ENCODE peak calls at places on chromosomes 3 and 15, in nine cellular contexts. One of them, this sample, is unnamed.
A peak's percentile ranks its signal among the peaks of the same experiment; 100 is the strongest.

GRCh38 chr3:8589880-8590556 is 54.6 kb downstream of the SSUH2 start:
- DNase-seq in A549: no peak
- DNase-seq in SK-N-SH: no peak
- DNase-seq in dorsolateral prefrontal cortex: no peak
- DNase-seq in astrocyte of the cerebellum: peak; percentile 86
- DNase-seq in choroid plexus epithelial cell: peak; percentile 74
- DNase-seq in GM12865: no peak
- DNase-seq in HepG2: no peak
- DNase-seq in GM06990: no peak
- DNase-seq in this sample: no peak

GRCh38 chr3:10263549-10264363 is 15.5 kb downstream of the TATDN2 start:
- DNase-seq in A549: peak; percentile 58
- DNase-seq in SK-N-SH: peak; percentile 75
- DNase-seq in dorsolateral prefrontal cortex: no peak
- DNase-seq in astrocyte of the cerebellum: no peak
- DNase-seq in choroid plexus epithelial cell: peak; percentile 78
- DNase-seq in GM12865: peak; percentile 45
- DNase-seq in HepG2: no peak
- DNase-seq in GM06990: peak; percentile 24
- DNase-seq in this sample: no peak

GRCh38 chr3:126019683-126020082 is 50.7 kb downstream of the ROPN1B start:
- DNase-seq in A549: no peak
- DNase-seq in SK-N-SH: no peak
- DNase-seq in dorsolateral prefrontal cortex: no peak
- DNase-seq in astrocyte of the cerebellum: no peak
- DNase-seq in choroid plexus epithelial cell: no peak
- DNase-seq in GM12865: no peak
- DNase-seq in HepG2: no peak
- DNase-seq in GM06990: no peak
- DNase-seq in this sample: no peak

GRCh38 chr3:78606756-78607155 is 1161.0 kb downstream of the ROBO1 start:
- DNase-seq in A549: no peak
- DNase-seq in SK-N-SH: no peak
- DNase-seq in dorsolateral prefrontal cortex: no peak
- DNase-seq in astrocyte of the cerebellum: no peak
- DNase-seq in choroid plexus epithelial cell: no peak
- DNase-seq in GM12865: no peak
- DNase-seq in HepG2: no peak
- DNase-seq in GM06990: no peak
- DNase-seq in this sample: no peak

GRCh38 chr3:23455084-23455483 is 252.0 kb downstream of the UBE2E2 start:
- DNase-seq in A549: no peak
- DNase-seq in SK-N-SH: no peak
- DNase-seq in dorsolateral prefrontal cortex: no peak
- DNase-seq in astrocyte of the cerebellum: peak; percentile 80
- DNase-seq in choroid plexus epithelial cell: peak; percentile 86
- DNase-seq in GM12865: no peak
- DNase-seq in HepG2: no peak
- DNase-seq in GM06990: no peak
- DNase-seq in this sample: no peak

GRCh38 chr3:114379266-114379665 is 85.4 kb downstream of the TIGIT start:
- DNase-seq in A549: no peak
- DNase-seq in SK-N-SH: no peak
- DNase-seq in dorsolateral prefrontal cortex: no peak
- DNase-seq in astrocyte of the cerebellum: no peak
- DNase-seq in choroid plexus epithelial cell: no peak
- DNase-seq in GM12865: no peak
- DNase-seq in HepG2: no peak
- DNase-seq in GM06990: no peak
- DNase-seq in this sample: no peak

GRCh38 chr15:96657096-96657495 is 326.6 kb downstream of the NR2F2 start:
- DNase-seq in A549: no peak
- DNase-seq in SK-N-SH: no peak
- DNase-seq in dorsolateral prefrontal cortex: no peak
- DNase-seq in astrocyte of the cerebellum: no peak
- DNase-seq in choroid plexus epithelial cell: peak; percentile 2
- DNase-seq in GM12865: no peak
- DNase-seq in HepG2: no peak
- DNase-seq in GM06990: no peak
- DNase-seq in this sample: no peak

GRCh38 chr3:8793242-8793641 is 23.8 kb upstream of the OXTR start:
- DNase-seq in A549: peak; percentile 73
- DNase-seq in SK-N-SH: peak; percentile 74
- DNase-seq in dorsolateral prefrontal cortex: no peak
- DNase-seq in astrocyte of the cerebellum: no peak
- DNase-seq in choroid plexus epithelial cell: peak; percentile 48
- DNase-seq in GM12865: no peak
- DNase-seq in HepG2: no peak
- DNase-seq in GM06990: no peak
- DNase-seq in this sample: no peak

GRCh38 chr3:111859974-111860859 is 1.2 kb downstream of the PHLDB2 start:
- DNase-seq in A549: peak; percentile 90
- DNase-seq in SK-N-SH: peak; percentile 69
- DNase-seq in dorsolateral prefrontal cortex: peak; percentile 45
- DNase-seq in astrocyte of the cerebellum: peak; percentile 92
- DNase-seq in choroid plexus epithelial cell: peak; percentile 94
- DNase-seq in GM12865: peak; percentile 82
- DNase-seq in HepG2: peak; percentile 71
- DNase-seq in GM06990: peak; percentile 57
- DNase-seq in this sample: peak; percentile 76

GRCh38 chr15:47616876-47617275 is 100.4 kb upstream of the SEMA6D start:
- DNase-seq in A549: no peak
- DNase-seq in SK-N-SH: no peak
- DNase-seq in dorsolateral prefrontal cortex: no peak
- DNase-seq in astrocyte of the cerebellum: no peak
- DNase-seq in choroid plexus epithelial cell: no peak
- DNase-seq in GM12865: no peak
- DNase-seq in HepG2: no peak
- DNase-seq in GM06990: no peak
- DNase-seq in this sample: no peak

GRCh38 chr15:78051622-78052405 is 25.7 kb downstream of the TBC1D2B start:
- DNase-seq in A549: no peak
- DNase-seq in SK-N-SH: no peak
- DNase-seq in dorsolateral prefrontal cortex: no peak
- DNase-seq in astrocyte of the cerebellum: no peak
- DNase-seq in choroid plexus epithelial cell: peak; percentile 79
- DNase-seq in GM12865: no peak
- DNase-seq in HepG2: no peak
- DNase-seq in GM06990: no peak
- DNase-seq in this sample: no peak

GRCh38 chr3:158802399-158803023 is 657 bp downstream of the MFSD1 start:
- DNase-seq in A549: no peak
- DNase-seq in SK-N-SH: no peak
- DNase-seq in dorsolateral prefrontal cortex: no peak
- DNase-seq in astrocyte of the cerebellum: no peak
- DNase-seq in choroid plexus epithelial cell: no peak
- DNase-seq in GM12865: peak; percentile 37
- DNase-seq in HepG2: no peak
- DNase-seq in GM06990: no peak
- DNase-seq in this sample: no peak

GRCh38 chr3:45993421-45994027 is 2.1 kb downstream of the FYCO1 start:
- DNase-seq in A549: no peak
- DNase-seq in SK-N-SH: no peak
- DNase-seq in dorsolateral prefrontal cortex: no peak
- DNase-seq in astrocyte of the cerebellum: no peak
- DNase-seq in choroid plexus epithelial cell: no peak
- DNase-seq in GM12865: peak; percentile 39
- DNase-seq in HepG2: no peak
- DNase-seq in GM06990: no peak
- DNase-seq in this sample: no peak

GRCh38 chr3:186990878-186991308 is 60.6 kb downstream of the ST6GAL1 start:
- DNase-seq in A549: no peak
- DNase-seq in SK-N-SH: no peak
- DNase-seq in dorsolateral prefrontal cortex: no peak
- DNase-seq in astrocyte of the cerebellum: peak; percentile 47
- DNase-seq in choroid plexus epithelial cell: peak; percentile 66
- DNase-seq in GM12865: no peak
- DNase-seq in HepG2: no peak
- DNase-seq in GM06990: no peak
- DNase-seq in this sample: no peak

GRCh38 chr3:148998715-148999413 is 7.5 kb downstream of the GYG1 start:
- DNase-seq in A549: no peak
- DNase-seq in SK-N-SH: no peak
- DNase-seq in dorsolateral prefrontal cortex: no peak
- DNase-seq in astrocyte of the cerebellum: no peak
- DNase-seq in choroid plexus epithelial cell: no peak
- DNase-seq in GM12865: peak; percentile 50
- DNase-seq in HepG2: no peak
- DNase-seq in GM06990: no peak
- DNase-seq in this sample: no peak

DNA sequence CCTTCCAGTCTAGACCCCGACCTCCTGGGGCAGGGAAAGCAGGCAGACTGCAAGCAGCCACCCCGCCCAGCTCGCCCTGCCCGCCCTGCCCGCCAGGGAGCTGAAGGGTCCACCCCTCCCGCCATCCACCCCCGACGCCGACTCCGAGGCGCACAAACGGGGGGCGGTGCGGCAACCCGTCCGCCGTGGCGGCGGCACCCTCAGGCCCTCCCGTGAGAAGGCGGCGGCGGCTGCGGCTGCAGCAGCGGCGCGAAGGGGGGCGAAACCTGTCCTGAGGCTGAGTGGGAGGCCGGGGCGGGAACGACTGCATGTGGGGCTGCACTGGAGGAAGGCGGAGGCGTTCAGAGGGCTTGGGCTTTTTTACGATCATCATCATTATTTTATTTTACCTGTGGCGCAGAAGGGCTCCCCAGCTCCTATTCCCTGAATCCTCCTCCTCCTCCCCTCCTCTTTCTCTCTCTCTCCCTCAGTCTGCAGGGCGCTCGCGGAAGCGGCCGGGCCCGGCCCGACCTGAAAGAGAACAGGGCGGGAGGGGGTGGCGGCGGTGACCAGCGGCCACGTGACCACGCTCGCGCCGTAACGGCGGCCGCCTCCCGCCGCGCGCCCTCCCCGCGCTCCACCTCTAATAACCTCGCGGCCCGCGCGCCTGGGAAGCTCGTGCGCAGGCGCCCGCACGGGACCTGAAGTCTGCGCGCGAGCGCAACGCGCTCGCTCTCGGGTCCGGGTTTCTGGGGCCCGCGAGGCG is at the start of gene TBC1D5:
- DNase-seq in A549: peak; percentile 98
- DNase-seq in SK-N-SH: peak; percentile 87
- DNase-seq in dorsolateral prefrontal cortex: peak; percentile 95
- DNase-seq in astrocyte of the cerebellum: no peak
- DNase-seq in choroid plexus epithelial cell: peak; percentile 99
- DNase-seq in GM12865: peak; percentile 99
- DNase-seq in HepG2: peak; percentile 94
- DNase-seq in GM06990: peak; percentile 100
- DNase-seq in this sample: peak; percentile 95
- TF ChIP-seq CTCF in A549: no peak
- TF ChIP-seq CTCF in SK-N-SH: no peak
- TF ChIP-seq CTCF in dorsolateral prefrontal cortex: peak; percentile 5
- TF ChIP-seq CTCF in astrocyte of the cerebellum: no peak
- TF ChIP-seq CTCF in choroid plexus epithelial cell: no peak
- TF ChIP-seq CTCF in GM12865: no peak
- TF ChIP-seq CTCF in HepG2: no peak
- TF ChIP-seq CTCF in GM06990: no peak
- TF ChIP-seq CTCF in this sample: no peak

DNA sequence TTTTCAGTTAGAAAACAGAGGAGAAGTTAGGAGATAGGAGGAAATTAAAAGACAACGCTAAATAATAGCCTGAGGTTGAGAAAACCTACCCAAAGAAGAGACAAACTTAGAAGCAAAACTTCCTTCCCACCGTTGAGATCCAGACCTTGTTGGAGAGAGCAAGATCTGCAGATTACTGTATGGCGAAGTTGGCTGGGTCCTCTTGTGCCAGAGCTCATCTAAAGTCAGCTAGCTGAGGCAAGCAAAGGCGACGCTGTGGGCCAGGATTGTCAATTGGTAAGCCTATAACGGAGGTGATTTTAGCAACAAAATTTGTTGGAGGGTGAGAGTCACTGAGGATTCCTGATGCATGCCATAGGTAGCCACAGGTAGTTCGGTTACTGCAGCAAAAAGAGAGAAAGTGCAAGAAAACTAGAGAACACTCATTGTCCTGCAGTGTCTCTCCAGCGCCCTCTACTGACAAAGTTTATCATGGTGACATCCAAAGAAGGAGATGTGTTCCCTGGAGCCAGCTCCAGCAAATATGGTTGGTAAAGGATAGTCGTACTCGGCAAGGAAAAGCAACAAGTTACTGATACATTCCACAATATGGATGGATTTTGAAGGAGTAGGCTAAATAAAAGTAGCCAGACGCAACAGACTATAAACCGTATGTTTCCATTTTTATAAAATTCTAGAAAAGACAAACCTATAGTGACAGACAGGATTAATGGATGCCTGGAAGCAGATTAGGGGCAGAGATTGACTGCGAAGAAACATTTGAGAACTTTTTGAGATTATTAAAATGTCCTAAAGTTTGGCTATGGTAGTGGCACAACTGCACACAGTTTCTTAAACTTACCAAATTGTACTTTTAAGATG is 9.8 kb upstream of the OR5K4 start:
- DNase-seq in A549: peak; percentile 53
- DNase-seq in SK-N-SH: peak; percentile 22
- DNase-seq in dorsolateral prefrontal cortex: no peak
- DNase-seq in astrocyte of the cerebellum: no peak
- DNase-seq in choroid plexus epithelial cell: peak; percentile 50
- DNase-seq in GM12865: peak; percentile 80
- DNase-seq in HepG2: peak; percentile 62
- DNase-seq in GM06990: no peak
- DNase-seq in this sample: peak; percentile 26
- TF ChIP-seq CTCF in A549: peak; percentile 51
- TF ChIP-seq CTCF in SK-N-SH: peak; percentile 74
- TF ChIP-seq CTCF in dorsolateral prefrontal cortex: peak; percentile 26
- TF ChIP-seq CTCF in astrocyte of the cerebellum: peak; percentile 48
- TF ChIP-seq CTCF in choroid plexus epithelial cell: peak; percentile 70
- TF ChIP-seq CTCF in GM12865: peak; percentile 83
- TF ChIP-seq CTCF in HepG2: peak; percentile 79
- TF ChIP-seq CTCF in GM06990: peak; percentile 85
- TF ChIP-seq CTCF in this sample: peak; percentile 65

GRCh38 chr3:140910860-140911259 is 30.8 kb upstream of the SLC25A36 start:
- DNase-seq in A549: peak; percentile 12
- DNase-seq in SK-N-SH: peak; percentile 22
- DNase-seq in dorsolateral prefrontal cortex: peak; percentile 43
- DNase-seq in astrocyte of the cerebellum: no peak
- DNase-seq in choroid plexus epithelial cell: peak; percentile 44
- DNase-seq in GM12865: no peak
- DNase-seq in HepG2: no peak
- DNase-seq in GM06990: no peak
- DNase-seq in this sample: no peak
- TF ChIP-seq CTCF in A549: no peak
- TF ChIP-seq CTCF in SK-N-SH: no peak
- TF ChIP-seq CTCF in dorsolateral prefrontal cortex: no peak
- TF ChIP-seq CTCF in astrocyte of the cerebellum: no peak
- TF ChIP-seq CTCF in choroid plexus epithelial cell: peak; percentile 44
- TF ChIP-seq CTCF in GM12865: no peak
- TF ChIP-seq CTCF in HepG2: peak; percentile 16
- TF ChIP-seq CTCF in GM06990: no peak
- TF ChIP-seq CTCF in this sample: no peak

DNA sequence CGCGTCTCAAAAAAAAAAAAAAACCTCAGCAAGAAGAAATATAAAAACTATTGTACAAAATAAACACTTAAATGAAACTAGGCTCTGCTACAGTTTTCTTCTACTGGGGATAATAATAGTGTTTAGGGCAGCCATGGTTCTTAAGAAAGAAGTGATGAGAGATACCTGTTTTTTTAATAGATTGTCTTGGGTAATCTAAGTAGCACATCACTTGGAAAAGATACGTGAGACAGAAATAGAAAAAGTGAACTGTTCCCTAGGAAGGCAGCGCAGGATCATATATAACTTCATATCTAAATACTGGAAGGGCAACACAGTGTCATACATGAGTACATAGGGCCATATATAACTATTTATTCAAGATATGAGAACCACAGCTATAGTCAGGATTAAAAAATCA is 11.9 kb downstream of the GOLGB1 start:
- DNase-seq in A549: no peak
- DNase-seq in SK-N-SH: no peak
- DNase-seq in dorsolateral prefrontal cortex: no peak
- DNase-seq in astrocyte of the cerebellum: no peak
- DNase-seq in choroid plexus epithelial cell: no peak
- DNase-seq in GM12865: no peak
- DNase-seq in HepG2: no peak
- DNase-seq in GM06990: no peak
- DNase-seq in this sample: no peak
- TF ChIP-seq CTCF in A549: no peak
- TF ChIP-seq CTCF in SK-N-SH: no peak
- TF ChIP-seq CTCF in dorsolateral prefrontal cortex: no peak
- TF ChIP-seq CTCF in astrocyte of the cerebellum: no peak
- TF ChIP-seq CTCF in choroid plexus epithelial cell: no peak
- TF ChIP-seq CTCF in GM12865: no peak
- TF ChIP-seq CTCF in HepG2: no peak
- TF ChIP-seq CTCF in GM06990: no peak
- TF ChIP-seq CTCF in this sample: no peak

This sample was measured in GM13976.